ENCODE peak calls at places on chromosomes 3 and 15, in seven cellular contexts. T is gastrocnemius medialis, Z is lower leg skin, N is transverse colon, R is endodermal cell, M is hepatocyte, V is kidney. Q is an unnamed sample.
A peak's percentile ranks its signal among the peaks of the same experiment; 100 is the strongest.

GRCh38 chr15:33243869-33244268 is 49.4 kb upstream of the FMN1 start:
- DNase-seq in N (no peak), M (peak; percentile 28), Z (no peak), T (no peak), V (no peak), R (no peak), Q (no peak)

GRCh38 chr15:98216166-98216565 is 255.7 kb downstream of the ARRDC4 start:
- DNase-seq in R (no peak), N (no peak), Z (no peak), V (no peak), T (no peak), M (no peak), Q (no peak)

GRCh38 chr15:42060797-42061196 is 33.6 kb downstream of the PLA2G4D start:
- DNase-seq in N (no peak), T (peak; percentile 49), V (no peak), M (no peak), R (no peak), Z (no peak), Q (no peak)

GRCh38 chr3:70597312-70597711 is 284.9 kb upstream of the MDFIC2 start:
- DNase-seq in N (no peak), Z (no peak), R (no peak), V (no peak), M (no peak), T (no peak), Q (no peak)

GRCh38 chr15:98416222-98416835 is 232.0 kb upstream of the IGF1R start:
- DNase-seq in V (no peak), R (peak; percentile 57), T (no peak), M (no peak), Z (no peak), N (no peak), Q (no peak)

GRCh38 chr3:196486263-196486662 is 17.3 kb downstream of the RNF168 start:
- DNase-seq in R (peak; percentile 58), T (no peak), V (no peak), M (no peak), N (no peak), Z (no peak), Q (no peak)

GRCh38 chr15:86494475-86494874 is 414.8 kb downstream of the AGBL1 start:
- DNase-seq in N (no peak), Z (no peak), T (no peak), M (no peak), V (no peak), R (no peak), Q (no peak)

GRCh38 chr3:197996855-197997254 is 36.8 kb downstream of the LMLN start:
- DNase-seq in R (no peak), M (no peak), N (no peak), Z (no peak), T (no peak), V (no peak), Q (no peak)

GRCh38 chr3:119098620-119099222 is 47.2 kb upstream of the TEX55 start:
- DNase-seq in Z (no peak), T (no peak), M (peak; percentile 46), N (no peak), R (no peak), V (no peak), Q (peak; percentile 11)

GRCh38 chr15:85356276-85356675 is 24.1 kb upstream of the AKAP13 start:
- DNase-seq in R (no peak), T (no peak), V (no peak), Z (no peak), M (no peak), N (no peak), Q (no peak)

GRCh38 chr3:124542483-124542882 is 187.8 kb upstream of the UMPS start:
- DNase-seq in Z (no peak), M (no peak), T (no peak), V (no peak), R (no peak), N (no peak), Q (no peak)

GRCh38 chr15:38814891-38815290 is 250.3 kb upstream of the RASGRP1 start:
- DNase-seq in Z (no peak), M (no peak), N (no peak), V (no peak), T (no peak), R (no peak), Q (no peak)

GRCh38 chr3:44661189-44661588 is 12.7 kb downstream of the ZNF35 start:
- DNase-seq in R (no peak), T (no peak), M (no peak), V (no peak), N (no peak), Z (no peak), Q (no peak)
- TF ChIP-seq CTCF in R (peak; percentile 59), T (no peak), M (no peak), V (no peak), N (no peak), Z (no peak), Q (peak; percentile 21)

GRCh38 chr3:159102001-159102400 is 300.1 kb downstream of the MFSD1 start:
- DNase-seq in R (no peak), Z (no peak), N (no peak), T (no peak), V (no peak), M (no peak), Q (no peak)
- H3K4me3 ChIP-seq in R (no peak overlapping the region), Z (no peak overlapping the region), N (no peak overlapping the region), T (no peak overlapping the region), V (no peak overlapping the region), M (no peak overlapping the region), Q (no peak overlapping the region)

GRCh38 chr3:58321791-58322190 is 10.9 kb upstream of the PXK start:
- DNase-seq in V (no peak), M (no peak), Z (no peak), R (peak; percentile 65), N (no peak), T (no peak), Q (no peak)
- TF ChIP-seq CTCF in V (no peak), M (no peak), Z (no peak), R (no peak), N (no peak), T (no peak), Q (no peak)

GRCh38 chr3:71949403-71949802 is 164.5 kb upstream of the PROK2 start:
- DNase-seq in N (no peak), M (no peak), T (no peak), Z (no peak), R (no peak), V (no peak), Q (no peak)
- H3K4me3 ChIP-seq in N (no peak overlapping the region), M (no peak overlapping the region), T (no peak overlapping the region), Z (no peak overlapping the region), R (no peak overlapping the region), V (no peak overlapping the region), Q (no peak overlapping the region)

GRCh38 chr3:174619244-174619643 is 239.9 kb upstream of the NAALADL2 start:
- DNase-seq in N (no peak), M (no peak), Z (no peak), V (no peak), R (no peak), T (no peak), Q (no peak)
- TF ChIP-seq CTCF in N (no peak), M (no peak), Z (no peak), V (no peak), R (no peak), T (no peak), Q (no peak)

DNA sequence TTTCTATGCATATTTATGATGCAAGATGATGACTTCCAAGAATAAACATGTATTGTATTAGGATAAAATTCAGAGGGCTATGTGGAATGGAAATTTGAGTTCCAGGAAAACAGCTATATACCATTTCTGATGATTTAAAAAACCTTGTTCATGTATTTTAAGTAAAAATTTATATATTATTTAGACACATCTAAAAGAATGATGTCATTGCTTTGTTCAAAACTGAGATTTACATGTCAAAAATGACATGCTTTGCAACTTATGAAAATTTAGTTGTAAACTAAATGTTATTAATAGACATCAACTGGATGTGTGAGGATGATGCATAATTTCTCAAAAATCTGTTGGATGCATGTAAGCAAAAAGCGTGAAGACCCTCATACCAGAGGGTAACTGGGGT is 2.3 kb downstream of the STARD5 start:
- DNase-seq in M (no peak), T (no peak), V (no peak), Z (no peak), R (no peak), N (no peak), Q (no peak)
- H3K4me3 ChIP-seq in M (no peak overlapping the region), T (no peak overlapping the region), V (no peak overlapping the region), Z (no peak overlapping the region), R (no peak overlapping the region), N (no peak overlapping the region), Q (no peak overlapping the region)

DNA sequence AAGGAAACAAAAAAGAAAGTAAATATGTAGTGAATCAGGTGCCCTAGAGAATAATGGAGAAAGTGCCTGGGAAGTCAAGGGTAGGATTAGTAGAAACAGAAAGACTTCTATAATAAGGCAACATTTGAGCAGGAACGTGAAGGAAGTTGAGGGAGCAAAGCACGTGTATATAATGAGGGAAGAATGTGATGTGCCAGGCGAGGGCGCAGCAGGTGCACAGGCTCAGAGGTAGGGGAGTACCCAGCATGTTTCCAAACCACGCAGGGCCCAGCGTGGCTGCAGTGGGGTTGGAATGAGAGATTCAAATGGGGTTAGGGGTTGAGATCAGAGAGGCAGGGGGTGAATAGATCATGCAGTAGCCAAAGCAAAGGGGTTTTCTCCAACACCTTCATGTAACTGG is 91.9 kb upstream of the VGLL4 start:
- DNase-seq in R (no peak), Z (no peak), M (no peak), T (no peak), N (peak; percentile 16), V (no peak), Q (no peak)
- TF ChIP-seq CTCF in R (no peak), Z (no peak), M (no peak), T (no peak), N (no peak), V (no peak), Q (no peak)

GRCh38 chr3:74617786-74618185 is 3.3 kb upstream of the CNTN3 start:
- DNase-seq in Z (no peak), N (no peak), T (no peak), R (no peak), V (no peak), M (no peak), Q (no peak)

GRCh38 chr3:74614133-74614967 is at the start of gene CNTN3:
- DNase-seq in Z (no peak), T (no peak), V (peak; percentile 80), N (peak; percentile 42), R (peak; percentile 85), M (peak; percentile 74), Q (no peak)

GRCh38 chr3:74607803-74608202 is 6.7 kb downstream of the CNTN3 start:
- DNase-seq in R (no peak), V (no peak), Z (no peak), M (no peak), N (no peak), T (no peak), Q (no peak)

GRCh38 chr3:74613566-74613965 is 893 bp downstream of the CNTN3 start:
- DNase-seq in M (no peak), N (peak; percentile 39), V (no peak), R (no peak), T (no peak), Z (no peak), Q (no peak)

DNA sequence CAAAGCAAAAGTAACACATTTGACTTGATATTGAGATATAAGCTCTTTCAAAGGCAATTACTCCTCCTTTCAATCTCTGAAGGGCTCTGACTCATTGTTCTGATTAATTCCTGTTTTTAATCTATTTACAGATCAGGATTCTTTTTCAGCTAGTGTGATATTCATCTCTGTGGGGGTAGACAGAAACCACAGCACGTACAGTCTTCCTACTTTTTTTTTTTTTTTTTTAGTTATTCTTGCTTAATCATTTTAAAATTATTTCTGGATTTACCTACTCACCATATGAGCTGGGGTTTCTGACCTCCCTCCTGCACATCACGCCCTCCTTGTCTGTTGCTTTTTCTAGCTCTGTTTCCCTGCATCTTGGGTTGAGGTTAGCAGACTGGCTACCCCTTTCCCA is 1.4 kb downstream of the CNTN3 start:
- DNase-seq in V (no peak), M (no peak), Z (no peak), T (no peak), N (no peak), R (no peak), Q (no peak)
- H3K4me3 ChIP-seq in V (peak overlapping the region; percentile 81), M (no peak overlapping the region), Z (no peak overlapping the region), T (no peak overlapping the region), N (peak overlapping the region; percentile 63), R (peak overlapping the region; percentile 75), Q (peak overlapping the region; percentile 76)

Q was measured in AG09309.